ENCODE peak calls at places on chromosomes 11 and 22, in nine cellular contexts. D, T, E, A, X, N, Z, H and F are unnamed samples.

GRCh38 chr11:36469063-36469462 is 41.0 kb downstream of the TRAF6 start:
- DNase-seq in D (no peak), T (no peak), E (no peak), A (no peak), X (no peak), N (peak; percentile 48), Z (no peak), H (no peak), F (peak; percentile 58)

GRCh38 chr11:59756496-59756840 is 1.3 kb downstream of the STX3 start:
- DNase-seq in D (no peak), T (no peak), E (no peak), A (no peak), X (peak; percentile 30), N (no peak), Z (no peak), H (no peak), F (no peak)

GRCh38 chr11:64299847-64300648 is at the start of gene CATSPERZ:
- DNase-seq in D (peak; percentile 46), T (no peak), E (no peak), A (no peak), X (no peak), N (no peak), Z (no peak), H (no peak), F (no peak)

GRCh38 chr11:66371627-66372415 is at the start of gene SLC29A2:
- DNase-seq in D (peak; percentile 95), T (no peak), E (no peak), A (no peak), X (no peak), N (peak; percentile 42), Z (peak; percentile 89), H (no peak), F (peak; percentile 90)

GRCh38 chr11:82906236-82906635 is 4.7 kb downstream of the DDIAS start:
- DNase-seq in D (peak; percentile 61), T (no peak), E (no peak), A (no peak), X (peak; percentile 65), N (peak; percentile 48), Z (no peak), H (no peak), F (no peak)

GRCh38 chr11:119970566-119970965 is 167.3 kb downstream of the TRIM29 start:
- DNase-seq in D (no peak), T (no peak), E (no peak), A (no peak), X (no peak), N (no peak), Z (no peak), H (no peak), F (no peak)

GRCh38 chr11:6654281-6655019 is 1.2 kb downstream of the DCHS1 start:
- DNase-seq in D (no peak), T (no peak), E (no peak), A (no peak), X (no peak), N (no peak), Z (no peak), H (no peak), F (no peak)

GRCh38 chr11:95322546-95322945 is 91.5 kb upstream of the SESN3 start:
- DNase-seq in D (no peak), T (peak; percentile 80), E (no peak), A (no peak), X (peak; percentile 23), N (no peak), Z (no peak), H (peak; percentile 57), F (no peak)

GRCh38 chr11:35337136-35337918 is 82.0 kb downstream of the SLC1A2 start:
- DNase-seq in D (no peak), T (peak; percentile 96), E (no peak), A (peak; percentile 94), X (peak; percentile 99), N (no peak), Z (no peak), H (peak; percentile 99), F (no peak)

GRCh38 chr11:2206291-2206690 is 34.7 kb upstream of the TH start:
- DNase-seq in D (no peak), T (no peak), E (peak; percentile 60), A (no peak), X (no peak), N (no peak), Z (no peak), H (no peak), F (peak; percentile 59)

GRCh38 chr11:10478066-10478465 is 23.0 kb downstream of the AMPD3 start:
- DNase-seq in D (no peak), T (no peak), E (no peak), A (no peak), X (no peak), N (no peak), Z (no peak), H (no peak), F (no peak)

GRCh38 chr11:128888034-128888985 is 2.8 kb upstream of the KCNJ5 start:
- DNase-seq in D (no peak), T (no peak), E (no peak), A (no peak), X (no peak), N (no peak), Z (no peak), H (no peak), F (no peak)

GRCh38 chr11:126282361-126282741 is 542 bp upstream of the TIRAP start:
- DNase-seq in D (peak; percentile 86), T (no peak), E (no peak), A (no peak), X (peak; percentile 30), N (no peak), Z (peak; percentile 39), H (no peak), F (no peak)

GRCh38 chr11:119791701-119792151 is 62.7 kb upstream of the NECTIN1 start:
- DNase-seq in D (peak; percentile 67), T (peak; percentile 23), E (no peak), A (no peak), X (no peak), N (no peak), Z (no peak), H (peak; percentile 38), F (no peak)

GRCh38 chr22:43446037-43446803 is 34.4 kb downstream of the MPPED1 start:
- DNase-seq in D (peak; percentile 44), T (no peak), E (no peak), A (no peak), X (no peak), N (no peak), Z (no peak), H (no peak), F (no peak)

GRCh38 chr11:128506999-128507591 is 80.3 kb downstream of the ETS1 start:
- DNase-seq in D (peak; percentile 45), T (peak; percentile 96), E (peak; percentile 93), A (peak; percentile 62), X (peak; percentile 96), N (no peak), Z (peak; percentile 49), H (peak; percentile 89), F (no peak)

GRCh38 chr11:19660076-19660475 is 52.6 kb upstream of the NAV2 start:
- DNase-seq in D (peak; percentile 13), T (no peak), E (no peak), A (peak; percentile 40), X (peak; percentile 68), N (no peak), Z (peak; percentile 32), H (no peak), F (no peak)

GRCh38 chr11:34682822-34683221 is 61.9 kb downstream of the EHF start:
- DNase-seq in D (no peak), T (no peak), E (no peak), A (peak; percentile 68), X (peak; percentile 82), N (no peak), Z (no peak), H (no peak), F (no peak)

GRCh38 chr11:19728436-19728835 is 15.8 kb downstream of the NAV2 start:
- DNase-seq in D (no peak), T (peak; percentile 67), E (no peak), A (no peak), X (no peak), N (no peak), Z (no peak), H (no peak), F (no peak)

GRCh38 chr11:113664981-113665710 is 41.0 kb downstream of the TMPRSS5 start:
- DNase-seq in D (no peak), T (no peak), E (no peak), A (no peak), X (peak; percentile 66), N (no peak), Z (no peak), H (no peak), F (no peak)

GRCh38 chr11:41660585-41660984 is 201.1 kb upstream of the LRRC4C start:
- DNase-seq in D (no peak), T (no peak), E (no peak), A (no peak), X (no peak), N (no peak), Z (no peak), H (no peak), F (no peak)

GRCh38 chr22:42719133-42719532 is 1.5 kb downstream of the A4GALT start:
- DNase-seq in D (no peak), T (no peak), E (no peak), A (no peak), X (no peak), N (no peak), Z (no peak), H (no peak), F (no peak)

GRCh38 chr22:42177891-42178336 is 47.3 kb upstream of the CYP2D6 start:
- DNase-seq in D (no peak), T (no peak), E (no peak), A (no peak), X (peak; percentile 79), N (no peak), Z (no peak), H (no peak), F (no peak)